ENCODE peak calls at places on chromosomes 16 and 17, in four cellular contexts. N is mucosa of descending colon, U is GM23338, K is fibroblast of mammary gland. Z is an unnamed sample.

GRCh38 chr16:80459331-80459777 is 81.4 kb upstream of the DYNLRB2 start:
- DNase-seq in N (no peak), U (peak), K (peak), Z (no peak)

GRCh38 chr17:62627219-62627903 is at the start of gene MRC2:
- DNase-seq in N (peak), U (peak), K (peak), Z (peak)

GRCh38 chr16:4463522-4464163 is 10.8 kb downstream of the NMRAL1 start:
- DNase-seq in N (no peak), U (no peak), K (peak), Z (no peak)

GRCh38 chr17:77772899-77773358 is 185.6 kb upstream of the TNRC6C start:
- DNase-seq in N (no peak), U (peak), K (no peak), Z (no peak)

GRCh38 chr17:34569591-34569990 is 9.8 kb upstream of the TMEM132E start:
- DNase-seq in N (no peak), U (no peak), K (no peak), Z (no peak)

GRCh38 chr17:32813021-32813420 is 63.9 kb downstream of the MYO1D start:
- DNase-seq in N (no peak), U (no peak), K (peak), Z (no peak)

GRCh38 chr16:76532188-76532973 is 255.2 kb downstream of the CNTNAP4 start:
- DNase-seq in N (no peak), U (no peak), K (no peak), Z (no peak)

GRCh38 chr16:85659805-85660511 is 28.8 kb downstream of the GINS2 start:
- DNase-seq in N (peak), U (peak), K (peak), Z (no peak)

GRCh38 chr16:50502616-50503000 is 45.6 kb upstream of the NKD1 start:
- DNase-seq in N (no peak), U (no peak), K (no peak), Z (no peak)

GRCh38 chr16:85898521-85899442 is at the start of gene IRF8:
- DNase-seq in N (peak), U (peak), K (no peak), Z (no peak)

GRCh38 chr16:86609115-86609514 is 30.8 kb downstream of the FOXL1 start:
- DNase-seq in N (no peak), U (no peak), K (peak), Z (no peak)

GRCh38 chr16:1642148-1642547 is 30.0 kb downstream of the CRAMP1 start:
- DNase-seq in N (no peak), U (no peak), K (no peak), Z (no peak)

GRCh38 chr17:27489045-27489715 is 32.9 kb downstream of the KSR1 start:
- DNase-seq in N (peak), U (no peak), K (peak), Z (peak)

GRCh38 chr16:66478733-66479511 is 51.8 kb downstream of the BEAN1 start:
- DNase-seq in N (peak), U (peak), K (peak), Z (peak)

GRCh38 chr16:70399326-70399725 is 39.6 kb downstream of the ST3GAL2 start:
- DNase-seq in N (no peak), U (no peak), K (no peak), Z (no peak)

GRCh38 chr17:77555741-77556291 is 402.7 kb upstream of the TNRC6C start:
- DNase-seq in N (peak), U (no peak), K (peak), Z (no peak)

GRCh38 chr16:23505180-23505665 is 5.1 kb downstream of the GGA2 start:
- DNase-seq in N (no peak), U (no peak), K (no peak), Z (no peak)

GRCh38 chr17:44219126-44219635 is 294 bp downstream of the UBTF start:
- DNase-seq in N (peak), U (peak), K (peak), Z (no peak)

GRCh38 chr17:80243526-80244433 is 16.9 kb upstream of the RNF213 start:
- DNase-seq in N (no peak), U (no peak), K (no peak), Z (no peak)

GRCh38 chr17:74453665-74454196 is 12.7 kb upstream of the CD300A start:
- DNase-seq in N (peak), U (no peak), K (no peak), Z (peak)
- H3K4me3 ChIP-seq in N (no peak), U (peak), K (peak), Z (peak)

DNA sequence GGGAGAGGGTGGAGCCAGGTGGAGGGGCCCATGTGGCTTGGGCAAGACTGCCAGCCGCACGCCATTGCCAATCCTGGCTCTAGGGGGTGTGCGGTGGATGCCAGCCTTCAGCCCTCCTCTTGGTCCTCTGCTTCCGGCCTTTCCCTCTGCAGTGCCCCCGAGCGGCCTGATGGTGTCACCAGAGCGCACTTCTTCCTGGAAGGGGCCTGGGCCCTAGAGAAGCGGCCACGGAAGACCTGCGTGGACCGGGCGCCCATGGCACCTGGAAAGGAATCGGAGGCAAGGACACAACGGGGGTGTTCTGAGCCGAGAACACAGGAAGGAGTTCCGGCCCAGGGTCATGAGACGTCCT is 93.0 kb downstream of the IRX3 start:
- DNase-seq in N (peak), U (peak), K (peak), Z (no peak)
- H3K4me3 ChIP-seq in N (no peak), U (peak), K (peak), Z (peak)

GRCh38 chr16:84585886-84586285 is 32.0 kb downstream of the COTL1 start:
- DNase-seq in N (no peak), U (peak), K (no peak), Z (no peak)
- H3K4me3 ChIP-seq in N (no peak), U (no peak), K (no peak), Z (no peak)

GRCh38 chr17:83103938-83104311 is 24.5 kb downstream of the METRNL start:
- DNase-seq in N (peak), U (no peak), K (no peak), Z (no peak)
- H3K4me3 ChIP-seq in N (no peak), U (no peak), K (no peak), Z (no peak)

GRCh38 chr17:57903961-57904360 is 51.3 kb downstream of the CUEDC1 start:
- DNase-seq in N (no peak), U (no peak), K (no peak), Z (no peak)

GRCh38 chr17:57909548-57909947 is 45.7 kb downstream of the CUEDC1 start:
- DNase-seq in N (no peak), U (no peak), K (no peak), Z (no peak)

GRCh38 chr17:57905875-57906455 is 49.2 kb downstream of the CUEDC1 start:
- DNase-seq in N (no peak), U (no peak), K (no peak), Z (no peak)

GRCh38 chr17:57908278-57908677 is 46.9 kb downstream of the CUEDC1 start:
- DNase-seq in N (no peak), U (no peak), K (no peak), Z (no peak)

GRCh38 chr17:57906910-57907309 is 48.3 kb downstream of the CUEDC1 start:
- DNase-seq in N (no peak), U (peak), K (no peak), Z (no peak)
- H3K4me3 ChIP-seq in N (no peak), U (no peak), K (no peak), Z (no peak)

GRCh38 chr16:12732600-12732999 is 71.1 kb downstream of the CPPED1 start:
- DNase-seq in N (no peak), U (no peak), K (no peak), Z (no peak)

GRCh38 chr16:12728471-12728870 is 75.2 kb downstream of the CPPED1 start:
- DNase-seq in N (no peak), U (peak), K (no peak), Z (no peak)

GRCh38 chr16:12723681-12724080 is 80.0 kb downstream of the CPPED1 start:
- DNase-seq in N (no peak), U (no peak), K (no peak), Z (no peak)

GRCh38 chr16:12724216-12724615 is 79.5 kb downstream of the CPPED1 start:
- DNase-seq in N (no peak), U (no peak), K (no peak), Z (no peak)

GRCh38 chr16:12729448-12729847 is 74.2 kb downstream of the CPPED1 start:
- DNase-seq in N (no peak), U (no peak), K (peak), Z (no peak)
- H3K4me3 ChIP-seq in N (no peak), U (no peak), K (no peak), Z (no peak)

DNA sequence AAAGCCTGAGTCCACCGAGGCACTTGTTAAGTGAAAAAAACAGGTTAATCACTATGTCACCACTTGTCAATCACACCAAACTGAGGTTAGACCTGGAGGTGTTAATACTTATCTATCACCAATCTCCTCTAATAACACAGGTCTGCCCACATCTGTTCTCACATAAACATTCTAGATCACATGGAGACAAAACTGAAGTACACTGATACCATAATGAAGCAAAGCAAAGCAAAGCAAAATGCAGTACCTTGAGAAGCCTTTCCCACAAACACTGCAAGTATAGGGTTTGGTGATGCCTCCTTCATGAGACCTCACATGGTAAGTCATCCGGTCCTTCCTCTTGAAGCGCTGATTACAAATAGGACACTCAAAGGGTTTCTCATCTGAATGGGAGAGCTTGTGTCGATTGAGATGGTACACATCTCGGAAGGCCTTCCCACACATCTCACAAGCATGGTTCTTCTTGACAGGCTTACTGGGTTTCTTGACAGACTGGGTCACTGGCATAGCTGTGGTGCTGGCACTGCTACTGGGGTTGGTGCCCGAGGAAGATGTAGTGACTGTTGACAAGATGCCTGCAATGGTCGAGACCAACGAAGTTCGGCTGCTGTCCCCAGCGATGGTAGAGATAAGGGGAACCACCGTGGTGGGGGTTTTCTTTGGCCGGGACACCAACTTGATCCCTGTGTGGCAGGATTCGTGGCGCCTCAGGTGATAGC is 5.4 kb downstream of the VEZF1 start:
- DNase-seq in N (no peak), U (no peak), K (no peak), Z (no peak)
- H3K4me3 ChIP-seq in N (no peak), U (no peak), K (no peak), Z (no peak)

GRCh38 chr16:89067677-89068076 is 26.0 kb upstream of the ACSF3 start:
- DNase-seq in N (peak), U (no peak), K (no peak), Z (no peak)
- H3K4me3 ChIP-seq in N (no peak), U (no peak), K (no peak), Z (no peak)

DNA sequence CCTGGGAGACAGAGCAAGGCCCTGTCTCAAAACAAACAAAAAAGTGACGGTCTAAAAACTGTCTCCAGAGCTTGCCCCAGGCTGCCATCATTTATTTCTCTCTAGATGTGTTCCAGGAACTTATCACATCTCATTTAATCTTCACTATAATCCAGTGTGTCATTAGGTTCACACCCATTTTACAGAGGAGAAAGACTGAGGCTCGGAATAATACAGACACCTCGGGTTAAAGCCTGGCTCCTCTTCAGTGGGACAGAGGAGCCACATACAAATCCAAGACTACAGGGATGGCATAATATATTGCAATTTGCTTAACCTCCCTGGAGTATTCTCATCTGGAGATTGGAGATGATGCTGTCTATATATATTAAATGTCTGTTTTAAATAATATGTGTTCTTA is 5.9 kb downstream of the PDILT start:
- DNase-seq in N (no peak), U (no peak), K (no peak), Z (no peak)
- H3K4me3 ChIP-seq in N (no peak), U (no peak), K (no peak), Z (no peak)

GRCh38 chr17:4235372-4236279 is 28.2 kb downstream of the ANKFY1 start:
- DNase-seq in N (no peak), U (no peak), K (peak), Z (no peak)

GRCh38 chr17:4232168-4232813 is 31.5 kb downstream of the ANKFY1 start:
- DNase-seq in N (no peak), U (no peak), K (peak), Z (no peak)

GRCh38 chr17:4236456-4236855 is 27.3 kb downstream of the ANKFY1 start:
- DNase-seq in N (no peak), U (no peak), K (peak), Z (no peak)

GRCh38 chr17:4233668-4234258 is 30.0 kb downstream of the ANKFY1 start:
- DNase-seq in N (no peak), U (no peak), K (no peak), Z (no peak)

GRCh38 chr17:4234406-4234805 is 29.4 kb downstream of the ANKFY1 start:
- DNase-seq in N (no peak), U (no peak), K (peak), Z (no peak)
- H3K4me3 ChIP-seq in N (no peak), U (no peak), K (no peak), Z (no peak)

Z was measured in ascending aorta.